ENCODE peak calls at places on chromosome 18, in eight cellular contexts. H is ascending aorta, Q is heart right ventricle, J is transverse colon, K is tibial artery, V is ovary, A is left lung, Y is OCI-LY7. L is an unnamed sample.
A peak's percentile ranks its signal among the peaks of the same experiment; 100 is the strongest.

GRCh38 chr18:46335551-46336059 is 231.4 kb downstream of the HAUS1 start:
- DNase-seq in Y (no peak), K (peak; percentile 38), Q (no peak), H (no peak), J (no peak), V (no peak), A (no peak), L (no peak)

GRCh38 chr18:14944838-14945237 is 196.9 kb downstream of the ANKRD30B start:
- DNase-seq in Y (no peak), A (no peak), J (no peak), H (peak; percentile 11), Q (no peak), V (no peak), K (no peak), L (no peak)

GRCh38 chr18:32548688-32549087 is 78.0 kb upstream of the GAREM1 start:
- DNase-seq in V (no peak), A (no peak), Q (no peak), K (no peak), J (no peak), Y (no peak), H (no peak), L (no peak)

GRCh38 chr18:75212626-75213110 is 2.1 kb downstream of the TSHZ1 start:
- DNase-seq in Y (no peak), H (no peak), A (no peak), J (no peak), Q (no peak), V (no peak), K (no peak), L (no peak)

GRCh38 chr18:384897-385296 is 115.6 kb downstream of the COLEC12 start:
- DNase-seq in Q (no peak), J (no peak), V (no peak), K (no peak), Y (no peak), H (no peak), A (no peak), L (no peak)

GRCh38 chr18:50663626-50664441 is 103.9 kb downstream of the MAPK4 start:
- DNase-seq in J (no peak), K (no peak), Y (no peak), H (no peak), Q (no peak), V (no peak), A (no peak), L (no peak)

GRCh38 chr18:60053747-60054304 is 154.0 kb downstream of the PMAIP1 start:
- DNase-seq in K (no peak), A (no peak), Q (no peak), V (no peak), H (no peak), Y (no peak), J (no peak), L (no peak)

GRCh38 chr18:41199212-41199611 is 755.8 kb upstream of the PIK3C3 start:
- DNase-seq in K (no peak), Y (no peak), Q (no peak), V (no peak), J (no peak), A (no peak), H (no peak), L (no peak)

GRCh38 chr18:12747530-12748315 is 44.9 kb downstream of the PSMG2 start:
- DNase-seq in V (no peak), Q (no peak), H (no peak), A (no peak), K (no peak), Y (no peak), J (no peak), L (no peak)

GRCh38 chr18:48799724-48800315 is 150.9 kb downstream of the SMAD7 start:
- DNase-seq in A (no peak), V (no peak), K (peak; percentile 45), Q (no peak), J (no peak), Y (no peak), H (peak; percentile 39), L (no peak)

GRCh38 chr18:34492652-34493051 is 217.4 kb upstream of the DTNA start:
- DNase-seq in A (no peak), Y (no peak), Q (no peak), K (no peak), J (no peak), H (no peak), V (no peak), L (no peak)

DNA sequence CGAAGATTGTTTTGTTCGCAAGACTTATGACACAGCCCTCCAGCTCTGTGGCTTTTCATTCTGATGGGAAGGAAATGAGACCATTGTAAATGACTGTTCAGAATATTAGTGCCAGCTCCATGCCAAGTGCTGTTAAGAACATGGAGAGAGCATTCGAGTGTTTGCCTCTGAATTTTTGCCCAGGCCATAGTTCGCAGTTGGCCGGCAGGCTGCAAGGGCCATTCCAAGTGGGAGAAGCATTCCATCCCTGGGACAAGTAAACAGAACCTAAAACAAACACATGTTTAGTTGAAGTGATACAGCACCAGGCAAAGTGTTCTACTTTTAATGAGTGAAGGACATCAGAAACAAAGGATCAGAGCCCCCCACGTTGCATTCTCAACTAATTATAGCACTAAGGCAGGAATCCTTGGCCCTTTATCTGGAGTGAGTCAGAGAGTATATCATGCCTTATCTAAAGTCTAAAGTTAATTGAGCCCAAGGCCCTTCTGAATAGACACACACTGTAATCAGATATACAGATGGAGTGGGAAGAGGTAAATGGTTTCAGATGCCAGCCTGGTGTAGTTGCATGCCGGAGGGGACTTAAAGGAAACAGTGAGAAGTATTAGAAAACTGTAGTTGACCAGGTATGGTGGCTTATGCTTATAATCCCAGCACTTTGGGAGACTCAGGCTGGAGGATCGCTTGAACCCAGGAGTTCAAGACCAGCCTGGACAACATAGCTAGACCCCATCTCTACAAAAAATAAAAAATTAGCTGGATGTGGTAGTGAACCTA is 53.3 kb downstream of the NEDD4L start:
- DNase-seq in H (no peak), Q (no peak), K (no peak), J (no peak), Y (no peak), A (no peak), V (no peak), L (no peak)
- H3K4me1 ChIP-seq in H (no peaks in the 10 kb centered on the region), Q (peaks cover 11% of the 10 kb centered on the region), K (no peaks in the 10 kb centered on the region), J (peaks cover 9% of the 10 kb centered on the region), Y (no peaks in the 10 kb centered on the region), A (peaks cover 6% of the 10 kb centered on the region), V (peaks cover 17% of the 10 kb centered on the region), L (peaks cover 29% of the 10 kb centered on the region)

DNA sequence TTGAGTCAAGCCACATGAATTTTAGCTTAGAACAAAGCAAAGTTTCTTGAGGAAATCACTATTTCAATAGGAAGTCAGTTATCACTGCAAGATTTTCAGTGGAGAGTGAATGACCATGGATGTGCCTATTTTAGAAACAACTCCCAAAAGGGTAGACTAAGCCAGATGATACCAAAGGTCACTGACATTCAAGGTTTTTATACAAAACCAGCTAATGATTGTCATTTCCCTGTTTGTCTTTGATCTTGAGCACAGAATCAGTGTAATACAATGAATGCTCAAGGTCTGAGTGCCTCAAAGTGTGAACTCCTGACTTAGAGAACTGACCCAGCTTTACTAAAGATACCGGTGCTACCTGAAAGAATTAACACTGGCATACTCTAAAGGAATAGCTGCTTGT is 60.5 kb downstream of the CDH2 start:
- DNase-seq in Y (no peak), Q (no peak), V (no peak), J (no peak), K (no peak), H (no peak), A (no peak), L (no peak)
- H3K4me1 ChIP-seq in Y (no peaks in the 10 kb centered on the region), Q (peaks cover 39% of the 10 kb centered on the region), V (peaks cover under 1% of the 10 kb centered on the region), J (no peaks in the 10 kb centered on the region), K (no peaks in the 10 kb centered on the region), H (no peaks in the 10 kb centered on the region), A (no peaks in the 10 kb centered on the region), L (no peaks in the 10 kb centered on the region)

GRCh38 chr18:9612215-9612830 is 2.0 kb downstream of the PPP4R1 start:
- DNase-seq in H (no peak), A (no peak), Y (peak; percentile 72), V (no peak), K (no peak), J (peak; percentile 35), Q (peak; percentile 14), L (no peak)
- H3K4me1 ChIP-seq in H (peaks cover 11% of the 10 kb centered on the region), A (peaks cover 6% of the 10 kb centered on the region), Y (peaks cover 20% of the 10 kb centered on the region), V (peaks cover 3% of the 10 kb centered on the region), K (peaks cover 18% of the 10 kb centered on the region), J (peaks cover 8% of the 10 kb centered on the region), Q (peaks cover 52% of the 10 kb centered on the region), L (peaks cover 14% of the 10 kb centered on the region)

GRCh38 chr18:63203497-63203896 is 116.1 kb downstream of the BCL2 start:
- DNase-seq in A (no peak), Q (no peak), K (no peak), V (no peak), J (no peak), Y (no peak), H (no peak), L (no peak)
- H3K4me1 ChIP-seq in A (no peaks in the 10 kb centered on the region), Q (peaks cover 26% of the 10 kb centered on the region), K (peaks cover 11% of the 10 kb centered on the region), V (peaks cover 13% of the 10 kb centered on the region), J (no peaks in the 10 kb centered on the region), Y (peaks cover 38% of the 10 kb centered on the region), H (no peaks in the 10 kb centered on the region), L (peaks cover 19% of the 10 kb centered on the region)

GRCh38 chr18:21112140-21112473 is 494 bp upstream of the ROCK1 start:
- DNase-seq in H (no peak), V (no peak), J (no peak), Q (no peak), A (no peak), K (no peak), Y (no peak), L (no peak)
- H3K4me1 ChIP-seq in H (peaks cover 12% of the 10 kb centered on the region), V (peaks cover 5% of the 10 kb centered on the region), J (peaks cover 16% of the 10 kb centered on the region), Q (peaks cover 40% of the 10 kb centered on the region), A (peaks cover 18% of the 10 kb centered on the region), K (peaks cover 8% of the 10 kb centered on the region), Y (peaks cover 25% of the 10 kb centered on the region), L (no peaks in the 10 kb centered on the region)

GRCh38 chr18:23259701-23260661 is 124.7 kb downstream of the CABLES1 start:
- DNase-seq in H (peak; percentile 89), K (peak; percentile 93), Y (peak; percentile 74), A (peak; percentile 87), J (peak; percentile 68), Q (peak; percentile 80), V (peak; percentile 71), L (peak; percentile 35)

GRCh38 chr18:23257686-23258565 is 122.6 kb downstream of the CABLES1 start:
- DNase-seq in Y (no peak), Q (no peak), A (no peak), H (peak; percentile 76), V (no peak), J (no peak), K (no peak), L (no peak)

GRCh38 chr18:23253630-23254029 is 118.3 kb downstream of the CABLES1 start:
- DNase-seq in Y (no peak), H (no peak), V (no peak), K (no peak), J (no peak), A (no peak), Q (no peak), L (no peak)

GRCh38 chr18:23258566-23259265 is 123.4 kb downstream of the CABLES1 start:
- DNase-seq in V (no peak), Q (no peak), J (no peak), A (no peak), H (no peak), K (no peak), Y (no peak), L (no peak)

DNA sequence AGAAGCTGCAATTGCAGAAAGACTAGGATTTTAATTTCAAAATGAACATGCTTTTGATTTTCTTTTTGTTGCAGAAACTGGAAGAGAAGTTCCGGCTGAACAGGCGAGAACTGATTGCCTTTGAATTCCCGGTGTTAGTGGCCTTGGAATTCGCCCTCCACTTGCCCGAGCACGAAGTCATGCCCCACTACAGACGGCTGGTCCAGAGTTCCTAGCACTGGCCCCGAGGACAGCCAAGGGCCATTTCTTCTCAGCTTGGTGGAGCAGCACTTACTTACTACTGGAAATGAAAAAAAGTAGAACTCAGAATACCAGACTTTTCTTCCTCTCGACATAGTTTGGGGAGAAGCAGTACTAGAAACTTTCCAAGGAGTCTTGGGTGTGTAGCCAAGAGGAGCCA is 121.9 kb downstream of the CABLES1 start:
- DNase-seq in J (no peak), H (no peak), Y (no peak), V (no peak), K (no peak), A (no peak), Q (no peak), L (no peak)
- H3K4me1 ChIP-seq in J (peaks cover 14% of the 10 kb centered on the region), H (peaks cover 18% of the 10 kb centered on the region), Y (peaks cover 29% of the 10 kb centered on the region), V (peaks cover 12% of the 10 kb centered on the region), K (peaks cover 24% of the 10 kb centered on the region), A (peaks cover 19% of the 10 kb centered on the region), Q (peaks cover 34% of the 10 kb centered on the region), L (no peaks in the 10 kb centered on the region)

L was measured in tibial nerve.